ENCODE peak calls at places on chromosomes 3 and 15, in nine cellular contexts. One of them, this sample, is unnamed. For H3K4me1, the result is how much of the 10 kb centered on the place peaks cover.

GRCh38 chr3:111976254-111976653 is 2.6 kb upstream of the ABHD10 start:
- DNase-seq in kidney: no peak
- DNase-seq in CD8-positive, alpha-beta T cell: no peak
- DNase-seq in endothelial cell of umbilical vein: no peak
- DNase-seq in esophagus muscularis mucosa: no peak
- DNase-seq in ovary: no peak
- DNase-seq in esophagus squamous epithelium: no peak
- DNase-seq in small intestine: no peak
- DNase-seq in spleen: no peak
- DNase-seq in this sample: no peak

GRCh38 chr3:124972457-124972856 is 37.9 kb upstream of the MUC13 start:
- DNase-seq in kidney: no peak
- DNase-seq in CD8-positive, alpha-beta T cell: no peak
- DNase-seq in endothelial cell of umbilical vein: no peak
- DNase-seq in esophagus muscularis mucosa: no peak
- DNase-seq in ovary: no peak
- DNase-seq in esophagus squamous epithelium: no peak
- DNase-seq in small intestine: peak
- DNase-seq in spleen: no peak
- DNase-seq in this sample: no peak

GRCh38 chr15:66294157-66294931 is 976 bp downstream of the DIS3L start:
- DNase-seq in kidney: no peak
- DNase-seq in CD8-positive, alpha-beta T cell: no peak
- DNase-seq in endothelial cell of umbilical vein: peak
- DNase-seq in esophagus muscularis mucosa: no peak
- DNase-seq in ovary: no peak
- DNase-seq in esophagus squamous epithelium: peak
- DNase-seq in small intestine: peak
- DNase-seq in spleen: no peak
- DNase-seq in this sample: no peak

GRCh38 chr3:39254806-39255449 is 24.9 kb downstream of the CX3CR1 start:
- DNase-seq in kidney: no peak
- DNase-seq in CD8-positive, alpha-beta T cell: no peak
- DNase-seq in endothelial cell of umbilical vein: no peak
- DNase-seq in esophagus muscularis mucosa: no peak
- DNase-seq in ovary: no peak
- DNase-seq in esophagus squamous epithelium: no peak
- DNase-seq in small intestine: no peak
- DNase-seq in spleen: no peak
- DNase-seq in this sample: no peak

GRCh38 chr15:52008698-52009434 is 10.2 kb upstream of the MAPK6 start:
- DNase-seq in kidney: no peak
- DNase-seq in CD8-positive, alpha-beta T cell: no peak
- DNase-seq in endothelial cell of umbilical vein: peak
- DNase-seq in esophagus muscularis mucosa: no peak
- DNase-seq in ovary: no peak
- DNase-seq in esophagus squamous epithelium: no peak
- DNase-seq in small intestine: no peak
- DNase-seq in spleen: no peak
- DNase-seq in this sample: no peak

GRCh38 chr3:62870321-62870720 is 4.9 kb downstream of the CADPS start:
- DNase-seq in kidney: no peak
- DNase-seq in CD8-positive, alpha-beta T cell: no peak
- DNase-seq in endothelial cell of umbilical vein: no peak
- DNase-seq in esophagus muscularis mucosa: no peak
- DNase-seq in ovary: no peak
- DNase-seq in esophagus squamous epithelium: no peak
- DNase-seq in small intestine: no peak
- DNase-seq in spleen: no peak
- DNase-seq in this sample: no peak

GRCh38 chr3:48405343-48405881 is 24.5 kb downstream of the PLXNB1 start:
- DNase-seq in kidney: peak
- DNase-seq in CD8-positive, alpha-beta T cell: no peak
- DNase-seq in endothelial cell of umbilical vein: no peak
- DNase-seq in esophagus muscularis mucosa: no peak
- DNase-seq in ovary: peak
- DNase-seq in esophagus squamous epithelium: no peak
- DNase-seq in small intestine: no peak
- DNase-seq in spleen: peak
- DNase-seq in this sample: no peak

GRCh38 chr15:90679959-90680358 is 37.2 kb upstream of the BLM start:
- DNase-seq in kidney: no peak
- DNase-seq in CD8-positive, alpha-beta T cell: no peak
- DNase-seq in endothelial cell of umbilical vein: no peak
- DNase-seq in esophagus muscularis mucosa: no peak
- DNase-seq in ovary: no peak
- DNase-seq in esophagus squamous epithelium: no peak
- DNase-seq in small intestine: no peak
- DNase-seq in spleen: no peak
- DNase-seq in this sample: no peak

GRCh38 chr3:194773216-194773615 is 87.5 kb downstream of the FAM43A start:
- DNase-seq in kidney: no peak
- DNase-seq in CD8-positive, alpha-beta T cell: no peak
- DNase-seq in endothelial cell of umbilical vein: peak
- DNase-seq in esophagus muscularis mucosa: no peak
- DNase-seq in ovary: no peak
- DNase-seq in esophagus squamous epithelium: no peak
- DNase-seq in small intestine: peak
- DNase-seq in spleen: no peak
- DNase-seq in this sample: peak

GRCh38 chr15:74489518-74490338 is 28.8 kb upstream of the UBL7 start:
- DNase-seq in kidney: no peak
- DNase-seq in CD8-positive, alpha-beta T cell: peak
- DNase-seq in endothelial cell of umbilical vein: peak
- DNase-seq in esophagus muscularis mucosa: no peak
- DNase-seq in ovary: peak
- DNase-seq in esophagus squamous epithelium: no peak
- DNase-seq in small intestine: peak
- DNase-seq in spleen: peak
- DNase-seq in this sample: peak

GRCh38 chr3:74539879-74540278 is 74.6 kb downstream of the CNTN3 start:
- DNase-seq in kidney: no peak
- DNase-seq in CD8-positive, alpha-beta T cell: no peak
- DNase-seq in endothelial cell of umbilical vein: no peak
- DNase-seq in esophagus muscularis mucosa: no peak
- DNase-seq in ovary: no peak
- DNase-seq in esophagus squamous epithelium: no peak
- DNase-seq in small intestine: no peak
- DNase-seq in spleen: no peak
- DNase-seq in this sample: no peak

GRCh38 chr3:11803977-11804903 is 42.4 kb downstream of the TAMM41 start:
- DNase-seq in kidney: no peak
- DNase-seq in CD8-positive, alpha-beta T cell: peak
- DNase-seq in endothelial cell of umbilical vein: peak
- DNase-seq in esophagus muscularis mucosa: no peak
- DNase-seq in ovary: no peak
- DNase-seq in esophagus squamous epithelium: peak
- DNase-seq in small intestine: peak
- DNase-seq in spleen: no peak
- DNase-seq in this sample: no peak

GRCh38 chr15:31398677-31399260 is 72.1 kb downstream of the KLF13 start:
- DNase-seq in kidney: no peak
- DNase-seq in CD8-positive, alpha-beta T cell: no peak
- DNase-seq in endothelial cell of umbilical vein: no peak
- DNase-seq in esophagus muscularis mucosa: no peak
- DNase-seq in ovary: peak
- DNase-seq in esophagus squamous epithelium: no peak
- DNase-seq in small intestine: peak
- DNase-seq in spleen: no peak
- DNase-seq in this sample: peak

GRCh38 chr3:128537091-128537703 is 44.2 kb upstream of the GATA2 start:
- DNase-seq in kidney: no peak
- DNase-seq in CD8-positive, alpha-beta T cell: no peak
- DNase-seq in endothelial cell of umbilical vein: no peak
- DNase-seq in esophagus muscularis mucosa: peak
- DNase-seq in ovary: no peak
- DNase-seq in esophagus squamous epithelium: no peak
- DNase-seq in small intestine: no peak
- DNase-seq in spleen: no peak
- DNase-seq in this sample: no peak

GRCh38 chr3:65930650-65931049 is 108.1 kb downstream of the MAGI1 start:
- DNase-seq in kidney: no peak
- DNase-seq in CD8-positive, alpha-beta T cell: no peak
- DNase-seq in endothelial cell of umbilical vein: no peak
- DNase-seq in esophagus muscularis mucosa: no peak
- DNase-seq in ovary: no peak
- DNase-seq in esophagus squamous epithelium: no peak
- DNase-seq in small intestine: no peak
- DNase-seq in spleen: no peak
- DNase-seq in this sample: no peak

GRCh38 chr15:70100495-70101331 is 3.0 kb upstream of the TLE3 start:
- DNase-seq in kidney: peak
- DNase-seq in CD8-positive, alpha-beta T cell: peak
- DNase-seq in endothelial cell of umbilical vein: peak
- DNase-seq in esophagus muscularis mucosa: no peak
- DNase-seq in ovary: peak
- DNase-seq in esophagus squamous epithelium: no peak
- DNase-seq in small intestine: peak
- DNase-seq in spleen: peak
- DNase-seq in this sample: peak

GRCh38 chr15:70099966-70100494 is 2.3 kb upstream of the TLE3 start:
- DNase-seq in kidney: no peak
- DNase-seq in CD8-positive, alpha-beta T cell: no peak
- DNase-seq in endothelial cell of umbilical vein: no peak
- DNase-seq in esophagus muscularis mucosa: no peak
- DNase-seq in ovary: no peak
- DNase-seq in esophagus squamous epithelium: no peak
- DNase-seq in small intestine: peak
- DNase-seq in spleen: no peak
- DNase-seq in this sample: no peak

GRCh38 chr15:70099167-70099965 is 1.6 kb upstream of the TLE3 start:
- DNase-seq in kidney: peak
- DNase-seq in CD8-positive, alpha-beta T cell: peak
- DNase-seq in endothelial cell of umbilical vein: peak
- DNase-seq in esophagus muscularis mucosa: peak
- DNase-seq in ovary: peak
- DNase-seq in esophagus squamous epithelium: peak
- DNase-seq in small intestine: peak
- DNase-seq in spleen: peak
- DNase-seq in this sample: peak

GRCh38 chr15:70102827-70103226 is 5.1 kb upstream of the TLE3 start:
- DNase-seq in kidney: no peak
- DNase-seq in CD8-positive, alpha-beta T cell: no peak
- DNase-seq in endothelial cell of umbilical vein: no peak
- DNase-seq in esophagus muscularis mucosa: no peak
- DNase-seq in ovary: no peak
- DNase-seq in esophagus squamous epithelium: no peak
- DNase-seq in small intestine: no peak
- DNase-seq in spleen: no peak
- DNase-seq in this sample: no peak

GRCh38 chr15:70101459-70102113 is 3.9 kb upstream of the TLE3 start:
- DNase-seq in kidney: no peak
- DNase-seq in CD8-positive, alpha-beta T cell: no peak
- DNase-seq in endothelial cell of umbilical vein: peak
- DNase-seq in esophagus muscularis mucosa: no peak
- DNase-seq in ovary: peak
- DNase-seq in esophagus squamous epithelium: no peak
- DNase-seq in small intestine: peak
- DNase-seq in spleen: no peak
- DNase-seq in this sample: peak
- H3K27ac ChIP-seq in kidney: peak
- H3K27ac ChIP-seq in CD8-positive, alpha-beta T cell: no peak
- H3K27ac ChIP-seq in endothelial cell of umbilical vein: no peak
- H3K27ac ChIP-seq in esophagus muscularis mucosa: peak
- H3K27ac ChIP-seq in ovary: peak
- H3K27ac ChIP-seq in esophagus squamous epithelium: no peak
- H3K27ac ChIP-seq in small intestine: no peak
- H3K27ac ChIP-seq in spleen: peak
- H3K27ac ChIP-seq in this sample: peak

GRCh38 chr3:50617096-50617791 is at the start of gene MAPKAPK3:
- DNase-seq in kidney: peak
- DNase-seq in CD8-positive, alpha-beta T cell: peak
- DNase-seq in endothelial cell of umbilical vein: peak
- DNase-seq in esophagus muscularis mucosa: no peak
- DNase-seq in ovary: no peak
- DNase-seq in esophagus squamous epithelium: no peak
- DNase-seq in small intestine: peak
- DNase-seq in spleen: peak
- DNase-seq in this sample: peak
- H3K4me1 ChIP-seq in kidney: under half
- H3K4me1 ChIP-seq in CD8-positive, alpha-beta T cell: half or more
- H3K4me1 ChIP-seq in endothelial cell of umbilical vein: under half
- H3K4me1 ChIP-seq in esophagus muscularis mucosa: half or more
- H3K4me1 ChIP-seq in ovary: under half
- H3K4me1 ChIP-seq in esophagus squamous epithelium: half or more
- H3K4me1 ChIP-seq in small intestine: under half
- H3K4me1 ChIP-seq in spleen: half or more
- H3K4me1 ChIP-seq in this sample: half or more

GRCh38 chr15:92650966-92651365 is 4.6 kb downstream of the FAM174B start:
- DNase-seq in kidney: no peak
- DNase-seq in CD8-positive, alpha-beta T cell: no peak
- DNase-seq in endothelial cell of umbilical vein: no peak
- DNase-seq in esophagus muscularis mucosa: no peak
- DNase-seq in ovary: no peak
- DNase-seq in esophagus squamous epithelium: no peak
- DNase-seq in small intestine: no peak
- DNase-seq in spleen: no peak
- DNase-seq in this sample: no peak

GRCh38 chr15:92653366-92653765 is 2.2 kb downstream of the FAM174B start:
- DNase-seq in kidney: no peak
- DNase-seq in CD8-positive, alpha-beta T cell: no peak
- DNase-seq in endothelial cell of umbilical vein: no peak
- DNase-seq in esophagus muscularis mucosa: no peak
- DNase-seq in ovary: no peak
- DNase-seq in esophagus squamous epithelium: no peak
- DNase-seq in small intestine: no peak
- DNase-seq in spleen: no peak
- DNase-seq in this sample: no peak

GRCh38 chr15:92650256-92650655 is 5.3 kb downstream of the FAM174B start:
- DNase-seq in kidney: no peak
- DNase-seq in CD8-positive, alpha-beta T cell: no peak
- DNase-seq in endothelial cell of umbilical vein: no peak
- DNase-seq in esophagus muscularis mucosa: no peak
- DNase-seq in ovary: peak
- DNase-seq in esophagus squamous epithelium: no peak
- DNase-seq in small intestine: no peak
- DNase-seq in spleen: no peak
- DNase-seq in this sample: no peak

GRCh38 chr15:92652576-92652966 is 3.0 kb downstream of the FAM174B start:
- DNase-seq in kidney: no peak
- DNase-seq in CD8-positive, alpha-beta T cell: no peak
- DNase-seq in endothelial cell of umbilical vein: peak
- DNase-seq in esophagus muscularis mucosa: no peak
- DNase-seq in ovary: no peak
- DNase-seq in esophagus squamous epithelium: no peak
- DNase-seq in small intestine: no peak
- DNase-seq in spleen: no peak
- DNase-seq in this sample: no peak

GRCh38 chr15:92651877-92652575 is 3.5 kb downstream of the FAM174B start:
- DNase-seq in kidney: no peak
- DNase-seq in CD8-positive, alpha-beta T cell: no peak
- DNase-seq in endothelial cell of umbilical vein: no peak
- DNase-seq in esophagus muscularis mucosa: no peak
- DNase-seq in ovary: no peak
- DNase-seq in esophagus squamous epithelium: no peak
- DNase-seq in small intestine: no peak
- DNase-seq in spleen: no peak
- DNase-seq in this sample: no peak
- H3K4me3 ChIP-seq in kidney: no peak
- H3K4me3 ChIP-seq in CD8-positive, alpha-beta T cell: no peak
- H3K4me3 ChIP-seq in endothelial cell of umbilical vein: no peak
- H3K4me3 ChIP-seq in esophagus muscularis mucosa: no peak
- H3K4me3 ChIP-seq in ovary: no peak
- H3K4me3 ChIP-seq in esophagus squamous epithelium: no peak
- H3K4me3 ChIP-seq in small intestine: no peak
- H3K4me3 ChIP-seq in spleen: no peak
- H3K4me3 ChIP-seq in this sample: no peak

GRCh38 chr3:141228385-141228784 is 3.2 kb upstream of the PXYLP1 start:
- DNase-seq in kidney: no peak
- DNase-seq in CD8-positive, alpha-beta T cell: no peak
- DNase-seq in endothelial cell of umbilical vein: no peak
- DNase-seq in esophagus muscularis mucosa: no peak
- DNase-seq in ovary: no peak
- DNase-seq in esophagus squamous epithelium: no peak
- DNase-seq in small intestine: no peak
- DNase-seq in spleen: no peak
- DNase-seq in this sample: no peak
- H3K27ac ChIP-seq in kidney: no peak
- H3K27ac ChIP-seq in CD8-positive, alpha-beta T cell: no peak
- H3K27ac ChIP-seq in endothelial cell of umbilical vein: no peak
- H3K27ac ChIP-seq in esophagus muscularis mucosa: no peak
- H3K27ac ChIP-seq in ovary: no peak
- H3K27ac ChIP-seq in esophagus squamous epithelium: no peak
- H3K27ac ChIP-seq in small intestine: no peak
- H3K27ac ChIP-seq in spleen: no peak
- H3K27ac ChIP-seq in this sample: no peak

This sample was measured in left ventricle myocardium inferior.